ENCODE peak calls at places on chromosomes 7 and 10, in ten cellular contexts. One of them, this sample, is unnamed. For H3K27me3 and H3K9me3, the result is how much of the 10 kb centered on the place peaks cover.

GRCh38 chr7:130895006-130895750 is 161.2 kb upstream of the KLF14 start:
- DNase-seq in H9: no peak
- DNase-seq in heart left ventricle: no peak
- DNase-seq in mammary epithelial cell: no peak
- DNase-seq in AG04450: no peak
- DNase-seq in CD8-positive, alpha-beta T cell: no peak
- DNase-seq in sigmoid colon: no peak
- DNase-seq in CD4-positive, alpha-beta T cell: no peak
- DNase-seq in uterus: no peak
- DNase-seq in heart right ventricle: no peak
- DNase-seq in this sample: no peak

GRCh38 chr10:30980951-30981616 is 50.6 kb downstream of the ZNF438 start:
- DNase-seq in H9: no peak
- DNase-seq in heart left ventricle: no peak
- DNase-seq in mammary epithelial cell: peak
- DNase-seq in AG04450: no peak
- DNase-seq in CD8-positive, alpha-beta T cell: no peak
- DNase-seq in sigmoid colon: peak
- DNase-seq in CD4-positive, alpha-beta T cell: no peak
- DNase-seq in uterus: peak
- DNase-seq in heart right ventricle: peak
- DNase-seq in this sample: peak

GRCh38 chr7:1240917-1241509 is 8.3 kb downstream of the UNCX start:
- DNase-seq in H9: no peak
- DNase-seq in heart left ventricle: peak
- DNase-seq in mammary epithelial cell: no peak
- DNase-seq in AG04450: no peak
- DNase-seq in CD8-positive, alpha-beta T cell: no peak
- DNase-seq in sigmoid colon: no peak
- DNase-seq in CD4-positive, alpha-beta T cell: no peak
- DNase-seq in uterus: no peak
- DNase-seq in heart right ventricle: no peak
- DNase-seq in this sample: no peak

GRCh38 chr7:44213872-44214595 is 13.3 kb downstream of the YKT6 start:
- DNase-seq in H9: peak
- DNase-seq in heart left ventricle: no peak
- DNase-seq in mammary epithelial cell: peak
- DNase-seq in AG04450: no peak
- DNase-seq in CD8-positive, alpha-beta T cell: no peak
- DNase-seq in sigmoid colon: peak
- DNase-seq in CD4-positive, alpha-beta T cell: no peak
- DNase-seq in uterus: no peak
- DNase-seq in heart right ventricle: no peak
- DNase-seq in this sample: no peak

GRCh38 chr10:129199826-129200225 is 267.2 kb upstream of the MGMT start:
- DNase-seq in H9: no peak
- DNase-seq in heart left ventricle: no peak
- DNase-seq in mammary epithelial cell: no peak
- DNase-seq in AG04450: no peak
- DNase-seq in CD8-positive, alpha-beta T cell: no peak
- DNase-seq in sigmoid colon: no peak
- DNase-seq in CD4-positive, alpha-beta T cell: no peak
- DNase-seq in uterus: no peak
- DNase-seq in heart right ventricle: no peak
- DNase-seq in this sample: no peak

GRCh38 chr7:132742152-132742551 is 165.9 kb upstream of the PLXNA4 start:
- DNase-seq in H9: no peak
- DNase-seq in heart left ventricle: no peak
- DNase-seq in mammary epithelial cell: peak
- DNase-seq in AG04450: peak
- DNase-seq in CD8-positive, alpha-beta T cell: no peak
- DNase-seq in sigmoid colon: no peak
- DNase-seq in CD4-positive, alpha-beta T cell: no peak
- DNase-seq in uterus: no peak
- DNase-seq in heart right ventricle: peak
- DNase-seq in this sample: no peak

GRCh38 chr10:107919626-107920235 is 755.2 kb upstream of the SORCS1 start:
- DNase-seq in H9: no peak
- DNase-seq in heart left ventricle: no peak
- DNase-seq in mammary epithelial cell: no peak
- DNase-seq in AG04450: no peak
- DNase-seq in CD8-positive, alpha-beta T cell: no peak
- DNase-seq in sigmoid colon: no peak
- DNase-seq in CD4-positive, alpha-beta T cell: no peak
- DNase-seq in uterus: no peak
- DNase-seq in heart right ventricle: no peak
- DNase-seq in this sample: no peak

GRCh38 chr7:134034652-134035051 is 92.5 kb upstream of the LRGUK start:
- DNase-seq in H9: no peak
- DNase-seq in heart left ventricle: no peak
- DNase-seq in mammary epithelial cell: no peak
- DNase-seq in AG04450: no peak
- DNase-seq in CD8-positive, alpha-beta T cell: no peak
- DNase-seq in sigmoid colon: no peak
- DNase-seq in CD4-positive, alpha-beta T cell: no peak
- DNase-seq in uterus: no peak
- DNase-seq in heart right ventricle: no peak
- DNase-seq in this sample: no peak

GRCh38 chr10:89337493-89337892 is 9.7 kb downstream of the IFIT3 start:
- DNase-seq in H9: no peak
- DNase-seq in heart left ventricle: no peak
- DNase-seq in mammary epithelial cell: peak
- DNase-seq in AG04450: no peak
- DNase-seq in CD8-positive, alpha-beta T cell: peak
- DNase-seq in sigmoid colon: no peak
- DNase-seq in CD4-positive, alpha-beta T cell: no peak
- DNase-seq in uterus: no peak
- DNase-seq in heart right ventricle: no peak
- DNase-seq in this sample: no peak

GRCh38 chr7:106731637-106732036 is 70.7 kb upstream of the CCDC71L start:
- DNase-seq in H9: no peak
- DNase-seq in heart left ventricle: no peak
- DNase-seq in mammary epithelial cell: no peak
- DNase-seq in AG04450: no peak
- DNase-seq in CD8-positive, alpha-beta T cell: no peak
- DNase-seq in sigmoid colon: no peak
- DNase-seq in CD4-positive, alpha-beta T cell: no peak
- DNase-seq in uterus: no peak
- DNase-seq in heart right ventricle: no peak
- DNase-seq in this sample: no peak

GRCh38 chr10:91406322-91406721 is 3.8 kb upstream of the HECTD2 start:
- DNase-seq in H9: no peak
- DNase-seq in heart left ventricle: no peak
- DNase-seq in mammary epithelial cell: no peak
- DNase-seq in AG04450: no peak
- DNase-seq in CD8-positive, alpha-beta T cell: no peak
- DNase-seq in sigmoid colon: no peak
- DNase-seq in CD4-positive, alpha-beta T cell: no peak
- DNase-seq in uterus: no peak
- DNase-seq in heart right ventricle: no peak
- DNase-seq in this sample: no peak

GRCh38 chr10:91412688-91413087 is 2.5 kb downstream of the HECTD2 start:
- DNase-seq in H9: no peak
- DNase-seq in heart left ventricle: no peak
- DNase-seq in mammary epithelial cell: no peak
- DNase-seq in AG04450: no peak
- DNase-seq in CD8-positive, alpha-beta T cell: no peak
- DNase-seq in sigmoid colon: no peak
- DNase-seq in CD4-positive, alpha-beta T cell: no peak
- DNase-seq in uterus: no peak
- DNase-seq in heart right ventricle: no peak
- DNase-seq in this sample: no peak

GRCh38 chr10:91409069-91409868 is 875 bp upstream of the HECTD2 start:
- DNase-seq in H9: peak
- DNase-seq in heart left ventricle: peak
- DNase-seq in mammary epithelial cell: peak
- DNase-seq in AG04450: no peak
- DNase-seq in CD8-positive, alpha-beta T cell: no peak
- DNase-seq in sigmoid colon: peak
- DNase-seq in CD4-positive, alpha-beta T cell: peak
- DNase-seq in uterus: peak
- DNase-seq in heart right ventricle: peak
- DNase-seq in this sample: peak

GRCh38 chr10:91410638-91411367 is 659 bp downstream of the HECTD2 start:
- DNase-seq in H9: no peak
- DNase-seq in heart left ventricle: no peak
- DNase-seq in mammary epithelial cell: no peak
- DNase-seq in AG04450: no peak
- DNase-seq in CD8-positive, alpha-beta T cell: peak
- DNase-seq in sigmoid colon: no peak
- DNase-seq in CD4-positive, alpha-beta T cell: no peak
- DNase-seq in uterus: peak
- DNase-seq in heart right ventricle: peak
- DNase-seq in this sample: no peak

DNA sequence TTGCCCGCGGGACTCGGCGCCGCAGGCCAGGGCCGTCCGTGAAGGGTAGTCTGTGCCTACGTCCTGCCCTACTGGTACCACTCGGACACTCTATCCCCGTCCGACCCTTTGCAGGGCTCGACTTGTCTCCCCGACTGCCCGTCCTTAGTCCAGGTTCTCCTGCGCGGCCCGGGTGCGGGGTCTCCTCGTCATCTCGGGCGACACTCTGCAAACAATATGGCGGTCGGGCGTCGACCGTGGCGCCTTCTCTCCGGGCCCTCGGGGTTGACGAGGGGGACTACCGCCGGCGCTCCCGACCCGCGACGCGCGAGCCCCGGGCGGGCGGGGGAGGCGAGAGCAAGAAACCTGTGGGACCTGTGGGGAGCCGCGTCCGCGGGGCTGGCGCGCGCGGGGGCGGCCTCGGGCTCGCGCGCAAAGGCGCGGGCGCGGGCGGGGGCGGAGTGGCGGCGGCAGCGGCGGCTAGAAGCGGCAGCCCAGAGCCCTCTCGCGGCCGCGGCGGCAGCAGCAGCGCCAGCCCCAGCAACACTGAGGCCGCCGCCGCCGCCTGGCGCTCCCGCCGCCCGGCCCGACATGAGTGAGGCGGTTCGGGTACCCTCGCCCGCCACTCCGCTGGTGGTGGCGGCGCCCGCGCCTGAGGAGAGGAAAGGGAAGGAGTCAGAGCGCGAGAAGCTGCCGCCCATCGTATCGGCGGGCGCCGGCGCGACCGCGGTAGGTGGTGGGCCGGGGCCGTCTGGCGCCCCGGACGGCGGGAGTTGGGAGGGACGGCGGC is at the start of gene HECTD2:
- DNase-seq in H9: peak
- DNase-seq in heart left ventricle: peak
- DNase-seq in mammary epithelial cell: peak
- DNase-seq in AG04450: no peak
- DNase-seq in CD8-positive, alpha-beta T cell: peak
- DNase-seq in sigmoid colon: peak
- DNase-seq in CD4-positive, alpha-beta T cell: peak
- DNase-seq in uterus: peak
- DNase-seq in heart right ventricle: peak
- DNase-seq in this sample: peak
- TF ChIP-seq CTCF in H9: peak
- TF ChIP-seq CTCF in heart left ventricle: peak
- TF ChIP-seq CTCF in mammary epithelial cell: no peak
- TF ChIP-seq CTCF in AG04450: peak
- TF ChIP-seq CTCF in CD8-positive, alpha-beta T cell: peak
- TF ChIP-seq CTCF in sigmoid colon: peak
- TF ChIP-seq CTCF in CD4-positive, alpha-beta T cell: peak
- TF ChIP-seq CTCF in uterus: peak
- TF ChIP-seq CTCF in heart right ventricle: peak
- TF ChIP-seq CTCF in this sample: peak

DNA sequence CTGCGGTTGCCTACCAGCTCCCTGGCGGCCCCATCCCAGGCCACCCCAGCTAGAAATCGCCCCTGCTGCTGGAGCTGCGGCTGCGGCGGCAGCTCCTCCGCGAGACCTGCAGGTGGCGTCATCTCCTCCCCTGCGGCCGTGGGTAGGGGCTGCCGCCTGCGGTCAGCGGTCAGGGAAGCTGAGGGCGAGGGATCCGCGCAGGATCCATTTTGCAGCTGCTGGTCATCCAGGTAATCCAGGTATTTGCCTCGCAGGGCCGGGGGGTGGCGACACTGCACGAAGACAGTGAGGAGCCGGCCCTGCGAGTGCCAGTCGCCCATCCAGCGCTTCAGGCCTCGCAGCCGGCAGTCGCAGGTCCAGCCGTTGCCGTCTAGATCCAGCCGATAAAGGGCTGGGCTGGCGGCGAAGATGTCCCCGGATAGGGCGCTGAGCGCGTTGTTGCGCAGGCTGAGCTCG is 1.5 kb downstream of the TRIL start:
- DNase-seq in H9: peak
- DNase-seq in heart left ventricle: peak
- DNase-seq in mammary epithelial cell: peak
- DNase-seq in AG04450: no peak
- DNase-seq in CD8-positive, alpha-beta T cell: no peak
- DNase-seq in sigmoid colon: peak
- DNase-seq in CD4-positive, alpha-beta T cell: no peak
- DNase-seq in uterus: peak
- DNase-seq in heart right ventricle: peak
- DNase-seq in this sample: peak
- H3K27me3 ChIP-seq in H9: under half
- H3K27me3 ChIP-seq in heart left ventricle: under half
- H3K27me3 ChIP-seq in mammary epithelial cell: under half
- H3K27me3 ChIP-seq in AG04450: half or more
- H3K27me3 ChIP-seq in CD8-positive, alpha-beta T cell: under half
- H3K27me3 ChIP-seq in sigmoid colon: under half
- H3K27me3 ChIP-seq in CD4-positive, alpha-beta T cell: half or more
- H3K27me3 ChIP-seq in uterus: under half
- H3K27me3 ChIP-seq in heart right ventricle: under half
- H3K27me3 ChIP-seq in this sample: under half

GRCh38 chr7:19488056-19488455 is 220.8 kb downstream of the POLR1F start:
- DNase-seq in H9: no peak
- DNase-seq in heart left ventricle: no peak
- DNase-seq in mammary epithelial cell: no peak
- DNase-seq in AG04450: no peak
- DNase-seq in CD8-positive, alpha-beta T cell: no peak
- DNase-seq in sigmoid colon: no peak
- DNase-seq in CD4-positive, alpha-beta T cell: no peak
- DNase-seq in uterus: no peak
- DNase-seq in heart right ventricle: no peak
- DNase-seq in this sample: no peak
- H3K9me3 ChIP-seq in H9: under half
- H3K9me3 ChIP-seq in heart left ventricle: under half
- H3K9me3 ChIP-seq in mammary epithelial cell: under half
- H3K9me3 ChIP-seq in AG04450: under half
- H3K9me3 ChIP-seq in CD8-positive, alpha-beta T cell: under half
- H3K9me3 ChIP-seq in sigmoid colon: under half
- H3K9me3 ChIP-seq in CD4-positive, alpha-beta T cell: under half
- H3K9me3 ChIP-seq in uterus: under half
- H3K9me3 ChIP-seq in heart right ventricle: under half
- H3K9me3 ChIP-seq in this sample: under half

DNA sequence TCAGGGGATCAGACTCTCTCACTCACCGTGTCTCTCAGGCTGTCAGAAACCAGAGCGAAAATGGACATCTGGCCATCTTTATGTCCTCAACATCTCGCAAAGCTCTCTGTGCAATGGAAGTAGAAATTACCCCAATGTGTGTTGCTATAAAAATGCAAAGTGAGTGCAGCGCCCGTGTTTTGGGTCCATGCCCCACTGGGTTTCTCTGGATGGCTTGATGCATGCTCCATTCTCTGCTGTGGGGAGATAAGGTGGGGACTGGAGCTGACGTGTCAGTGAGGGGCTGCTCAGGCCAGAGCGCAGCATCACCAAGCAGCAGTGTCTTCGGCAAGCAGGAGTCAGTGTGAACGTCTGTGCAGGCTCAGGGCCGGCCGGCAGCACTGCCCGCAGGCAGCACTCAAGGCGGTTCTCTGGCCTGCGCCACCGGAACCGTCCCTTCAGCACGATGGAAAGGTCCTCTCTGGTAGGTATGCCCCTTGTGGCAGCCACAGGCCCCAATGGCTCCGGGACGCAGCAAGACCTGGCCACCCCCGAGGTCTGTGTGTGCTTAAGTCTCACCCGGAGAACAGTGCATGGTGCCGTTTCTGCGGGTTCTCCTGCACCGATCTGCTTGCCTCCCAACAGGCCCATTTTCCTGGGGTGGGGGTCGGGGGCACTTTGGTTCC is 30.2 kb downstream of the WDR86 start:
- DNase-seq in H9: peak
- DNase-seq in heart left ventricle: peak
- DNase-seq in mammary epithelial cell: no peak
- DNase-seq in AG04450: no peak
- DNase-seq in CD8-positive, alpha-beta T cell: no peak
- DNase-seq in sigmoid colon: no peak
- DNase-seq in CD4-positive, alpha-beta T cell: no peak
- DNase-seq in uterus: no peak
- DNase-seq in heart right ventricle: no peak
- DNase-seq in this sample: no peak
- TF ChIP-seq CTCF in H9: peak
- TF ChIP-seq CTCF in heart left ventricle: no peak
- TF ChIP-seq CTCF in mammary epithelial cell: no peak
- TF ChIP-seq CTCF in AG04450: no peak
- TF ChIP-seq CTCF in CD8-positive, alpha-beta T cell: no peak
- TF ChIP-seq CTCF in sigmoid colon: no peak
- TF ChIP-seq CTCF in CD4-positive, alpha-beta T cell: no peak
- TF ChIP-seq CTCF in uterus: no peak
- TF ChIP-seq CTCF in heart right ventricle: no peak
- TF ChIP-seq CTCF in this sample: no peak

This sample was measured in left ventricle myocardium inferior.